ENCODE peak calls at places on chromosomes 2 and 18, in four cellular contexts. V is bronchial epithelial cell, Y is transverse colon, N is lung. X is an unnamed sample.

GRCh38 chr2:21939961-21940360 is 816.2 kb downstream of the TDRD15 start:
- DNase-seq in V (no peak), Y (no peak), N (no peak), X (peak; percentile 7)

GRCh38 chr2:217889656-217890055 is 113.1 kb downstream of the TNS1 start:
- DNase-seq in V (no peak), Y (no peak), N (no peak), X (no peak)

GRCh38 chr2:99140860-99141109 is 722 bp upstream of the C2orf15 start:
- DNase-seq in V (no peak), Y (no peak), N (no peak), X (no peak)

GRCh38 chr18:79872423-79872822 is 74.7 kb downstream of the KCNG2 start:
- DNase-seq in V (no peak), Y (no peak), N (no peak), X (no peak)

GRCh38 chr2:194004590-194005206 is 1652.3 kb upstream of the SLC39A10 start:
- DNase-seq in V (no peak), Y (no peak), N (no peak), X (no peak)

GRCh38 chr2:37436324-37436723 is 91.9 kb downstream of the QPCT start:
- DNase-seq in V (no peak), Y (no peak), N (no peak), X (peak; percentile 15)

GRCh38 chr2:152445791-152446201 is 110.8 kb downstream of the FMNL2 start:
- DNase-seq in V (peak; percentile 89), Y (no peak), N (no peak), X (peak; percentile 90)

GRCh38 chr2:164514491-164514890 is 106.8 kb downstream of the GRB14 start:
- DNase-seq in V (peak; percentile 95), Y (no peak), N (no peak), X (no peak)

GRCh38 chr2:189798312-189799029 is 14.2 kb downstream of the PMS1 start:
- DNase-seq in V (peak; percentile 55), Y (no peak), N (no peak), X (peak; percentile 44)

GRCh38 chr2:121087117-121087516 is 197.9 kb downstream of the TFCP2L1 start:
- DNase-seq in V (no peak), Y (no peak), N (no peak), X (no peak)

GRCh38 chr2:218256612-218257350 is 4.0 kb upstream of the GPBAR1 start:
- DNase-seq in V (no peak), Y (no peak), N (no peak), X (no peak)

GRCh38 chr2:53312181-53312580 is 455.4 kb upstream of the CHAC2 start:
- DNase-seq in V (no peak), Y (no peak), N (no peak), X (no peak)

GRCh38 chr2:9291331-9291730 is 84.7 kb downstream of the ASAP2 start:
- DNase-seq in V (no peak), Y (no peak), N (no peak), X (no peak)

GRCh38 chr2:239678186-239678490 is 277.3 kb upstream of the HDAC4 start:
- DNase-seq in V (no peak), Y (no peak), N (no peak), X (no peak)

GRCh38 chr2:48849770-48850169 is 94.2 kb upstream of the LHCGR start:
- DNase-seq in V (peak; percentile 84), Y (no peak), N (no peak), X (peak; percentile 7)

GRCh38 chr2:38439807-38440300 is 62.8 kb upstream of the ATL2 start:
- DNase-seq in V (no peak), Y (no peak), N (no peak), X (no peak)

GRCh38 chr2:33441235-33441810 is 35.1 kb upstream of the RASGRP3 start:
- DNase-seq in V (peak; percentile 47), Y (peak; percentile 15), N (no peak), X (peak; percentile 89)

GRCh38 chr2:11719230-11719977 is 27.0 kb upstream of the LPIN1 start:
- DNase-seq in V (no peak), Y (no peak), N (no peak), X (no peak)

DNA sequence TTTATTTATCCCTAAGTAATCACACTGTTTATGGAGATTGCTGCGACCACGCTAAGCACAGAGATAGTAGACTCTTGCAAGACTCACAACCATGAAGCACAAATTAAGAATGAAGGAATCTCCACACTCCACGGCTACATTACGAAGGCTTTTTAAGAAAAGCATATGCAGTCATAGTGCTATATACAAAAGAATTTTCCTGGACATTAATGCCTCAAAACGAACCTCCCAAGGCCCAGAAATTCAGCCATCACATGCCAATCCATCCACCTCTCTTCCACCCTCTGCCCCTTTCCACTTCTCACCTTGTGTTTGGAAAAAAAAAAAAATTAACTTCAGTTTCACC is 186.7 kb downstream of the TCF4 start:
- DNase-seq in V (no peak), Y (no peak), N (no peak), X (peak; percentile 37)
- H3K4me3 ChIP-seq in V (no peak overlapping the region), Y (peak overlapping the region; percentile 34), N (peak overlapping the region; percentile 25), X (peak overlapping the region; percentile 63)

GRCh38 chr2:20562540-20563225 is 88.2 kb downstream of the HS1BP3 start:
- DNase-seq in V (no peak), Y (no peak), N (no peak), X (no peak)
- TF ChIP-seq CTCF in V (no peak), Y (no peak), N (no peak), X (peak; percentile 3)

DNA sequence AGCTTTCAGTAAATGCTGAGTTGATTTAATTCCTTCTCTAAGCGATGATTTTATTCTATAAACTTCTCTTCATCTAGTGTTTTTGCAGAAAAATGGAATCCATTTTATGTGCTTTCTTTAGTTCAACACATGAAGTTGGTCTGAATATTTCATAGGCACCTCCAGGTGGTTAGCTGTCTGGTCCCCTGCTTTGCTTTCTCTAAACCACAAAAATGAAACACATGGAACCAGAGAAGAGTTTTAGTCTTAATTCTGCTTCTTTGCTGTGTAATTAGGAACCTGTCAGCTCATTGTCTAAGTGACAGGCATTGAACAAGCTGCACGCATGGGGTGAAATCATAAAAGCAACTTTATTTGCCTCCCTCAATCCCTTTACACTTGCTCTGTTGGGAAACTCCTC is 150.3 kb downstream of the PIK3C3 start:
- DNase-seq in V (no peak), Y (no peak), N (no peak), X (no peak)
- H3K4me3 ChIP-seq in V (no peak overlapping the region), Y (no peak overlapping the region), N (no peak overlapping the region), X (no peak overlapping the region)

GRCh38 chr2:157989227-157989626 is 112.4 kb upstream of the UPP2 start:
- DNase-seq in V (no peak), Y (no peak), N (no peak), X (no peak)
- TF ChIP-seq CTCF in V (no peak), Y (no peak), N (no peak), X (no peak)

X was measured in foreskin fibroblast.